ENCODE peak calls at places on chromosomes 12 and 14, in five cellular contexts. G, N, O, X and V are unnamed samples.

GRCh38 chr12:103441437-103442186 is 54.2 kb downstream of the C12orf42 start:
- DNase-seq in G (no peak), N (no peak), O (no peak), X (no peak), V (no peak)

GRCh38 chr14:94542111-94542810 is 19.0 kb upstream of the SERPINA4 start:
- DNase-seq in G (no peak), N (no peak), O (no peak), X (no peak), V (peak; percentile 74)

GRCh38 chr12:10341892-10342509 is 34.3 kb downstream of the KLRD1 start:
- DNase-seq in G (no peak), N (no peak), O (no peak), X (no peak), V (no peak)

GRCh38 chr12:120748242-120748641 is 22.6 kb downstream of the ACADS start:
- DNase-seq in G (no peak), N (no peak), O (peak; percentile 67), X (no peak), V (no peak)

GRCh38 chr12:104294845-104295674 is 8.5 kb upstream of the EID3 start:
- DNase-seq in G (no peak), N (no peak), O (no peak), X (peak; percentile 11), V (no peak)

GRCh38 chr12:10361084-10361483 is 28.8 kb downstream of the KLRK1 start:
- DNase-seq in G (no peak), N (no peak), O (no peak), X (no peak), V (peak; percentile 65)

GRCh38 chr14:95045836-95046430 is 111.4 kb downstream of the DICER1 start:
- DNase-seq in G (no peak), N (no peak), O (no peak), X (no peak), V (no peak)

GRCh38 chr12:56839489-56840442 is 76.6 kb downstream of the HSD17B6 start:
- DNase-seq in G (peak; percentile 22), N (peak; percentile 10), O (peak; percentile 58), X (peak; percentile 41), V (peak; percentile 64)

GRCh38 chr14:50047274-50047676 is 69.1 kb downstream of the VCPKMT start:
- DNase-seq in G (no peak), N (no peak), O (peak; percentile 65), X (no peak), V (no peak)

GRCh38 chr14:102507891-102508312 is 1.7 kb downstream of the ANKRD9 start:
- DNase-seq in G (no peak), N (no peak), O (no peak), X (no peak), V (no peak)
- TF ChIP-seq CTCF in G (no peak), N (no peak), O (no peak), X (no peak), V (peak; percentile 9)

DNA sequence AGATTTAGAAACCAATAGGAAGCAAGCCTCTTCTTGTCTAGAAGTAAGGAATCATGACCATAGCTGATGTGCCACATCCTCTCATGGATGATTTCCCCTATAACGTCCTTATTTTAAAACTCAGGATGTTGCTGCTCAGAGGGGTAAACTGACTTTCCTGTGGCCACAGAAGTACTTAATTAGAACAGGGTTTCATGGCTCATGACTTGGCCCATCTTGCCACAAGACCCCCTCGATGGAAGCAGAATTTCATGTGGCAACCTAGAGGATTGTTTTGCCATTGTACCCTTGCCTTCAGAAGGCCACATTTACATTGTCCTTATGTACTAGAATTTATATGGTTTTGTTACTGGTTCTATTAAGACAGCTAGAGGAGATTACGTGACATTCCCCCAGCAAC is 173.5 kb upstream of the PELI2 start:
- DNase-seq in G (no peak), N (no peak), O (no peak), X (no peak), V (no peak)
- H3K4me3 ChIP-seq in G (no peak overlapping the region), N (no peak overlapping the region), O (no peak overlapping the region), X (no peak overlapping the region), V (no peak overlapping the region)

GRCh38 chr12:22899184-22899583 is 274.2 kb downstream of the ETNK1 start:
- DNase-seq in G (no peak), N (no peak), O (no peak), X (no peak), V (no peak)

GRCh38 chr12:22904485-22904884 is 279.5 kb downstream of the ETNK1 start:
- DNase-seq in G (no peak), N (no peak), O (no peak), X (no peak), V (no peak)

GRCh38 chr12:22900401-22900800 is 275.4 kb downstream of the ETNK1 start:
- DNase-seq in G (no peak), N (no peak), O (no peak), X (no peak), V (no peak)
- TF ChIP-seq CTCF in G (no peak), N (no peak), O (no peak), X (no peak), V (no peak)

GRCh38 chr12:107759410-107759809 is 1.5 kb downstream of the PRDM4 start:
- DNase-seq in G (no peak), N (no peak), O (peak; percentile 89), X (peak; percentile 73), V (peak; percentile 89)
- H3K4me3 ChIP-seq in G (peak overlapping the region; percentile 96), N (peak overlapping the region; percentile 71), O (peak overlapping the region; percentile 50), X (peak overlapping the region; percentile 94), V (peak overlapping the region; percentile 93)

GRCh38 chr12:14238224-14238792 is 127.2 kb upstream of the ATF7IP start:
- DNase-seq in G (no peak), N (no peak), O (peak; percentile 37), X (peak; percentile 75), V (peak; percentile 72)

GRCh38 chr12:14239935-14240872 is 125.3 kb upstream of the ATF7IP start:
- DNase-seq in G (no peak), N (no peak), O (peak; percentile 22), X (no peak), V (no peak)

GRCh38 chr12:14240873-14241220 is 124.6 kb upstream of the ATF7IP start:
- DNase-seq in G (no peak), N (no peak), O (no peak), X (no peak), V (no peak)

GRCh38 chr12:14243941-14244340 is 121.5 kb upstream of the ATF7IP start:
- DNase-seq in G (no peak), N (no peak), O (no peak), X (no peak), V (no peak)

DNA sequence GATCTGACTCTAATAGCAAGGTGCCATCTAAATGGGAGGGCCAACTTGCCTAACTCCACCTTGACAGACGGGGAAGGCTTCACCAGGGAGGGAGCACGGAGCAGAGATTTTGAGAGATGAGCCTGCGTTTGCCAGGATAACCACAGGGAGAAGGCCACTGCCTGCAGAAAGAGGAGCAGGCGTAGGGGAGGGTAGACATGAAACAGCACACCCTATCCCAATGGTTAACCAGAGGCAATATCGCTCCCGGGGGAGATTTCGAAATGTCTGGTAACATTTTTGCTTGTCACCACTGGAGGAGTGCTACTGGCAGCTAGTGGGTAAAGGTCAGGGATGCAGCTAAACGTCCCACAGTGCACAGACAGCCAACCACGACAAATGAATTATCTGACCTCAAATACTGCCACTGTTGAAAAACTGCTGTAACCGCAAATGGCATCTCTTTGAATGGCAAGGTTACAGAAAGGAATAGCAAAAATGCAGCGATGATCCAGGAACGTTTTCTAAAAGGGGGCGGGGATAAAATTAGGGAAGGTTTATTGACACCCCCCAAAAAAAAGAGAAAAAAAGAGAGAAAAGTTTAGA is 126.0 kb upstream of the ATF7IP start:
- DNase-seq in G (no peak), N (no peak), O (peak; percentile 68), X (peak; percentile 33), V (peak; percentile 37)
- TF ChIP-seq CTCF in G (no peak), N (no peak), O (no peak), X (no peak), V (peak; percentile 5)

GRCh38 chr14:68823434-68824206 is 30.8 kb upstream of the ZFP36L1 start:
- DNase-seq in G (no peak), N (no peak), O (peak; percentile 18), X (no peak), V (no peak)

GRCh38 chr14:68820536-68820935 is 27.7 kb upstream of the ZFP36L1 start:
- DNase-seq in G (no peak), N (no peak), O (no peak), X (no peak), V (no peak)

GRCh38 chr14:68820999-68821683 is 28.3 kb upstream of the ZFP36L1 start:
- DNase-seq in G (no peak), N (no peak), O (peak; percentile 6), X (no peak), V (no peak)

GRCh38 chr14:68822964-68823363 is 30.1 kb upstream of the ZFP36L1 start:
- DNase-seq in G (no peak), N (no peak), O (peak; percentile 2), X (no peak), V (no peak)

GRCh38 chr14:68822132-68822651 is 29.3 kb upstream of the ZFP36L1 start:
- DNase-seq in G (no peak), N (no peak), O (no peak), X (no peak), V (no peak)
- H3K4me3 ChIP-seq in G (no peak overlapping the region), N (no peak overlapping the region), O (no peak overlapping the region), X (no peak overlapping the region), V (no peak overlapping the region)

GRCh38 chr14:79587194-79587593 is 624.1 kb downstream of the DIO2 start:
- DNase-seq in G (no peak), N (no peak), O (no peak), X (no peak), V (peak; percentile 89)

GRCh38 chr14:79586401-79586800 is 624.9 kb downstream of the DIO2 start:
- DNase-seq in G (no peak), N (no peak), O (no peak), X (no peak), V (no peak)

GRCh38 chr14:79585845-79586244 is 625.5 kb downstream of the DIO2 start:
- DNase-seq in G (no peak), N (no peak), O (no peak), X (peak; percentile 25), V (peak; percentile 86)

GRCh38 chr14:79583738-79584405 is 627.4 kb downstream of the DIO2 start:
- DNase-seq in G (no peak), N (no peak), O (no peak), X (peak; percentile 62), V (peak; percentile 86)

GRCh38 chr14:79584679-79585078 is 626.6 kb downstream of the DIO2 start:
- DNase-seq in G (no peak), N (no peak), O (peak; percentile 13), X (peak; percentile 73), V (peak; percentile 96)
- TF ChIP-seq CTCF in G (no peak), N (peak; percentile 12), O (peak; percentile 25), X (peak; percentile 18), V (peak; percentile 69)

GRCh38 chr12:85425349-85425612 is 145.3 kb downstream of the ALX1 start:
- DNase-seq in G (no peak), N (no peak), O (no peak), X (no peak), V (no peak)
- H3K4me3 ChIP-seq in G (no peak overlapping the region), N (no peak overlapping the region), O (no peak overlapping the region), X (no peak overlapping the region), V (no peak overlapping the region)

DNA sequence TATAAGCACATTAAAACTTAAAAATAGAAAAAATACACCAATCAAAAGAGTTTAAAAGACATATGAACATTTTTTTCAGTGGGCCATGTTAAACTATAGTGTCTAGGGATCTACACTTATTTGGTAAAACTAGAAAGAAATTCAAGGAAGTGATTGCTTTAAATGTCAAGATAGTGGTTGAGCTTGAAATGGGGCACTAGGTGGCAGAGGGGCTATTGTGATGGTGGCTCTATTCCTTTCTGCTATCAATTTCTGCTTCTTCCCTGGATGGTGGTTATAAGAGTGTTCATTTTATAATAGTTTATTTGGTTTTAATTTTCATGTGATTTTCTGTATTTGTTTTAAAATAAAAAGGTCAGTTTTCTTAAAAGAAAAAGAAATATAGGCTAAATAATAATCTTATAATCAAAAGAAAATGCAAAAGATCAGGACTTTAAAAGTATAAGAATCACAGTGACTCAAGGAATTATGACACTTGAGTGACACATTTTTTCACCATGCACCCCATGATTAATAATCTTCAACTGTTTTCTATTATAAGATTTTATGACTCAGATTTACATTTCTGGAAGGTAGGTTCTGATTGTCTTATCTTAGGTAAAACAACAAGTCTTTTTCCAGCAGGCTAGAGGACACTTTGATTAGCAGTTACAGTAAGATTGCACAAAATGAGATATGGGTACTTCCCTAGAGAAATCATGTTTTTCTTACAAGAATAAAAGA is 137.5 kb downstream of the FSCB start:
- DNase-seq in G (no peak), N (no peak), O (no peak), X (peak; percentile 9), V (no peak)
- TF ChIP-seq CTCF in G (no peak), N (no peak), O (peak; percentile 14), X (no peak), V (no peak)